ENCODE peak calls at places on chromosomes 5 and 9, in four cellular contexts. One of them, this sample, is unnamed.

GRCh38 chr9:127788337-127789011 is 2.6 kb downstream of the CDK9 start:
- DNase-seq in lower lobe of right lung: no peak
- DNase-seq in CD4-positive, CD25-positive, alpha-beta regulatory T cell: no peak
- DNase-seq in heart left ventricle: no peak
- DNase-seq in this sample: no peak

GRCh38 chr9:33277484-33277883 is 12.6 kb downstream of the CHMP5 start:
- DNase-seq in heart left ventricle: no peak
- DNase-seq in lower lobe of right lung: no peak
- DNase-seq in CD4-positive, CD25-positive, alpha-beta regulatory T cell: no peak
- DNase-seq in this sample: no peak

GRCh38 chr9:16396389-16396788 is 474.1 kb downstream of the BNC2 start:
- DNase-seq in lower lobe of right lung: no peak
- DNase-seq in heart left ventricle: no peak
- DNase-seq in CD4-positive, CD25-positive, alpha-beta regulatory T cell: no peak
- DNase-seq in this sample: no peak

GRCh38 chr9:90787771-90788460 is 13.7 kb upstream of the SYK start:
- DNase-seq in heart left ventricle: no peak
- DNase-seq in CD4-positive, CD25-positive, alpha-beta regulatory T cell: no peak
- DNase-seq in lower lobe of right lung: no peak
- DNase-seq in this sample: no peak

GRCh38 chr9:70101265-70101664 is 57.6 kb downstream of the MAMDC2 start:
- DNase-seq in lower lobe of right lung: no peak
- DNase-seq in heart left ventricle: no peak
- DNase-seq in CD4-positive, CD25-positive, alpha-beta regulatory T cell: no peak
- DNase-seq in this sample: no peak

GRCh38 chr5:150762216-150762615 is 3.4 kb upstream of the DCTN4 start:
- DNase-seq in CD4-positive, CD25-positive, alpha-beta regulatory T cell: no peak
- DNase-seq in lower lobe of right lung: no peak
- DNase-seq in heart left ventricle: no peak
- DNase-seq in this sample: no peak

GRCh38 chr5:3980146-3980545 is 384.5 kb downstream of the IRX1 start:
- DNase-seq in CD4-positive, CD25-positive, alpha-beta regulatory T cell: no peak
- DNase-seq in heart left ventricle: no peak
- DNase-seq in lower lobe of right lung: no peak
- DNase-seq in this sample: no peak

GRCh38 chr5:139190125-139190524 is 8.0 kb downstream of the SIL1 start:
- DNase-seq in CD4-positive, CD25-positive, alpha-beta regulatory T cell: no peak
- DNase-seq in lower lobe of right lung: no peak
- DNase-seq in heart left ventricle: no peak
- DNase-seq in this sample: no peak

GRCh38 chr5:17405976-17406876 is 91.8 kb upstream of the TAF11L2 start:
- DNase-seq in lower lobe of right lung: no peak
- DNase-seq in CD4-positive, CD25-positive, alpha-beta regulatory T cell: no peak
- DNase-seq in heart left ventricle: no peak
- DNase-seq in this sample: no peak

GRCh38 chr5:108260105-108260857 is 121.6 kb downstream of the FBXL17 start:
- DNase-seq in CD4-positive, CD25-positive, alpha-beta regulatory T cell: peak
- DNase-seq in lower lobe of right lung: peak
- DNase-seq in heart left ventricle: peak
- DNase-seq in this sample: peak

GRCh38 chr5:54186912-54187445 is 123.4 kb downstream of the ARL15 start:
- DNase-seq in heart left ventricle: peak
- DNase-seq in lower lobe of right lung: no peak
- DNase-seq in CD4-positive, CD25-positive, alpha-beta regulatory T cell: no peak
- DNase-seq in this sample: no peak

GRCh38 chr5:140806834-140807775 is at the start of gene PCDHA4:
- DNase-seq in heart left ventricle: no peak
- DNase-seq in lower lobe of right lung: no peak
- DNase-seq in CD4-positive, CD25-positive, alpha-beta regulatory T cell: no peak
- DNase-seq in this sample: no peak

GRCh38 chr5:132747064-132747692 is at the start of gene CCNI2:
- DNase-seq in CD4-positive, CD25-positive, alpha-beta regulatory T cell: peak
- DNase-seq in heart left ventricle: no peak
- DNase-seq in lower lobe of right lung: peak
- DNase-seq in this sample: peak

GRCh38 chr9:36213989-36214388 is 23.3 kb downstream of the CLTA start:
- DNase-seq in CD4-positive, CD25-positive, alpha-beta regulatory T cell: no peak
- DNase-seq in heart left ventricle: no peak
- DNase-seq in lower lobe of right lung: no peak
- DNase-seq in this sample: no peak

GRCh38 chr5:178551059-178551458 is 39.1 kb downstream of the COL23A1 start:
- DNase-seq in lower lobe of right lung: no peak
- DNase-seq in heart left ventricle: no peak
- DNase-seq in CD4-positive, CD25-positive, alpha-beta regulatory T cell: no peak
- DNase-seq in this sample: no peak

GRCh38 chr9:88808019-88808656 is 183.1 kb upstream of the S1PR3 start:
- DNase-seq in CD4-positive, CD25-positive, alpha-beta regulatory T cell: no peak
- DNase-seq in heart left ventricle: no peak
- DNase-seq in lower lobe of right lung: no peak
- DNase-seq in this sample: no peak

DNA sequence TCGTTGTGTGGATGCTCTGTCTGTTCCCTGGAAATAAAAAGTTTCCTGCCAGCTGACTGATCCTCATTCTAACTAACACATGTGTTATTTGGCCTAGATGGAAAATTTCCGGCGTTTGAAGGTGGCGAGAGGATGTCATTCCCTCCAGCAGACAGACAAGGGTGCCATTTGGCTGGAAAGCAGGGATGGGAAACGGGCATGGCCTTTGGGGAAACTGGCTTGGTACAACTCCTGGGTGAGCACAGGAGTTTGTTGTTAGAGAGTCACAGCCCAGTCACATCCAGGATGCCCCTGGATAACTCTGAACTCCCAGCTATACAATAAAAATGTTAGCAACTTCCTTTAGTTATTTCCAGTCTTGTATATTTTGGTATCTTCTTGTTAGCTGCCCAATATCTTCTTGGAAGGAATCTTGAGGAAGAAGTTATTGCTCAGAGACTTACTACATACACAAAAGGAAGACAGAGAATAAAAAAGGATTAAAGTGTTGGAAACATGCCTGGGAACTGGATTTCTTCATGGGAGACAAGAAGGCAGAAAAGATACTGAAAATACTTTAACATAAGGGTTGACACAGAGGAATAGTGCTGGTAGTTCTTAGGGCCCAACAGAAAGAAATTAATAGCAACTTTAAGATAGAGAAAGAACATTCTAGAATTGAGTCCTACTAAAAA is 41.9 kb downstream of the TEK start:
- DNase-seq in CD4-positive, CD25-positive, alpha-beta regulatory T cell: no peak
- DNase-seq in heart left ventricle: no peak
- DNase-seq in lower lobe of right lung: no peak
- DNase-seq in this sample: no peak
- H3K27ac ChIP-seq in CD4-positive, CD25-positive, alpha-beta regulatory T cell: no peak
- H3K27ac ChIP-seq in heart left ventricle: no peak
- H3K27ac ChIP-seq in lower lobe of right lung: no peak
- H3K27ac ChIP-seq in this sample: no peak

GRCh38 chr9:93196095-93197055 is 12.4 kb downstream of the WNK2 start:
- DNase-seq in heart left ventricle: no peak
- DNase-seq in lower lobe of right lung: peak
- DNase-seq in CD4-positive, CD25-positive, alpha-beta regulatory T cell: no peak
- DNase-seq in this sample: no peak
- H3K27ac ChIP-seq in heart left ventricle: no peak
- H3K27ac ChIP-seq in lower lobe of right lung: no peak
- H3K27ac ChIP-seq in CD4-positive, CD25-positive, alpha-beta regulatory T cell: no peak
- H3K27ac ChIP-seq in this sample: no peak

GRCh38 chr9:76912631-76913275 is 6.8 kb upstream of the PRUNE2 start:
- DNase-seq in heart left ventricle: no peak
- DNase-seq in CD4-positive, CD25-positive, alpha-beta regulatory T cell: no peak
- DNase-seq in lower lobe of right lung: no peak
- DNase-seq in this sample: no peak

GRCh38 chr9:76910861-76911260 is 4.9 kb upstream of the PRUNE2 start:
- DNase-seq in CD4-positive, CD25-positive, alpha-beta regulatory T cell: no peak
- DNase-seq in lower lobe of right lung: no peak
- DNase-seq in heart left ventricle: no peak
- DNase-seq in this sample: no peak

GRCh38 chr9:76911971-76912370 is 6.1 kb upstream of the PRUNE2 start:
- DNase-seq in heart left ventricle: no peak
- DNase-seq in lower lobe of right lung: no peak
- DNase-seq in CD4-positive, CD25-positive, alpha-beta regulatory T cell: no peak
- DNase-seq in this sample: no peak

GRCh38 chr9:76916231-76916630 is 10.3 kb upstream of the PRUNE2 start:
- DNase-seq in lower lobe of right lung: no peak
- DNase-seq in CD4-positive, CD25-positive, alpha-beta regulatory T cell: no peak
- DNase-seq in heart left ventricle: no peak
- DNase-seq in this sample: no peak

DNA sequence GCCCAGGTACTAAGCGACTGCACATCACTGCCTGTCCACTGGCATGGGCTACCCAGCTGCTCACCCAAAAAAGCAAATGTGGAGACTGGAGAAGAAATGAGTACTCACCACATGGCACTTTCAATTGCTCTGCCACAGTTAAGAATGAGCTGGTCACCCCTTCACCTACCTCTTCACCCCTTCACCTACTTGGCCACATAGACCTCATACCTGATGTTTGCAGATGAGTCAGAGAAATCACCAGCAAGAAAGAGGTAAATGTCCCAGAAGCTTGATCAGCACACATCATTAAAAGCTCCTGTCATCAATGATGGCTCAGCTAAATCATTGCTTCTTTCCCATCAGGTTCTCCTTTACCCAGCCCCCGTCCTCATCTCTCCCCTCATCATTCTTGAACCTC is 7.6 kb upstream of the PRUNE2 start:
- DNase-seq in lower lobe of right lung: no peak
- DNase-seq in heart left ventricle: no peak
- DNase-seq in CD4-positive, CD25-positive, alpha-beta regulatory T cell: no peak
- DNase-seq in this sample: no peak
- H3K27ac ChIP-seq in lower lobe of right lung: no peak
- H3K27ac ChIP-seq in heart left ventricle: no peak
- H3K27ac ChIP-seq in CD4-positive, CD25-positive, alpha-beta regulatory T cell: no peak
- H3K27ac ChIP-seq in this sample: no peak

GRCh38 chr9:12808569-12808968 is 33.7 kb downstream of the LURAP1L start:
- DNase-seq in CD4-positive, CD25-positive, alpha-beta regulatory T cell: no peak
- DNase-seq in lower lobe of right lung: no peak
- DNase-seq in heart left ventricle: no peak
- DNase-seq in this sample: no peak
- H3K27ac ChIP-seq in CD4-positive, CD25-positive, alpha-beta regulatory T cell: no peak
- H3K27ac ChIP-seq in lower lobe of right lung: no peak
- H3K27ac ChIP-seq in heart left ventricle: no peak
- H3K27ac ChIP-seq in this sample: no peak

GRCh38 chr9:77750981-77751340 is 102.8 kb upstream of the GNA14 start:
- DNase-seq in CD4-positive, CD25-positive, alpha-beta regulatory T cell: no peak
- DNase-seq in lower lobe of right lung: no peak
- DNase-seq in heart left ventricle: no peak
- DNase-seq in this sample: no peak
- H3K27ac ChIP-seq in CD4-positive, CD25-positive, alpha-beta regulatory T cell: no peak
- H3K27ac ChIP-seq in lower lobe of right lung: no peak
- H3K27ac ChIP-seq in heart left ventricle: no peak
- H3K27ac ChIP-seq in this sample: no peak

GRCh38 chr5:137412136-137412535 is 87.0 kb downstream of the SPOCK1 start:
- DNase-seq in lower lobe of right lung: no peak
- DNase-seq in heart left ventricle: no peak
- DNase-seq in CD4-positive, CD25-positive, alpha-beta regulatory T cell: no peak
- DNase-seq in this sample: no peak
- H3K27ac ChIP-seq in lower lobe of right lung: no peak
- H3K27ac ChIP-seq in heart left ventricle: no peak
- H3K27ac ChIP-seq in CD4-positive, CD25-positive, alpha-beta regulatory T cell: no peak
- H3K27ac ChIP-seq in this sample: no peak

GRCh38 chr9:134383148-134383547 is 56.9 kb downstream of the RXRA start:
- DNase-seq in heart left ventricle: no peak
- DNase-seq in lower lobe of right lung: no peak
- DNase-seq in CD4-positive, CD25-positive, alpha-beta regulatory T cell: no peak
- DNase-seq in this sample: no peak

GRCh38 chr9:134381262-134381661 is 55.0 kb downstream of the RXRA start:
- DNase-seq in heart left ventricle: no peak
- DNase-seq in CD4-positive, CD25-positive, alpha-beta regulatory T cell: no peak
- DNase-seq in lower lobe of right lung: no peak
- DNase-seq in this sample: no peak

GRCh38 chr9:134384811-134385479 is 58.7 kb downstream of the RXRA start:
- DNase-seq in heart left ventricle: no peak
- DNase-seq in lower lobe of right lung: no peak
- DNase-seq in CD4-positive, CD25-positive, alpha-beta regulatory T cell: no peak
- DNase-seq in this sample: no peak

GRCh38 chr9:134381671-134382505 is 55.6 kb downstream of the RXRA start:
- DNase-seq in heart left ventricle: peak
- DNase-seq in lower lobe of right lung: peak
- DNase-seq in CD4-positive, CD25-positive, alpha-beta regulatory T cell: peak
- DNase-seq in this sample: no peak

GRCh38 chr9:134382733-134383132 is 56.5 kb downstream of the RXRA start:
- DNase-seq in CD4-positive, CD25-positive, alpha-beta regulatory T cell: no peak
- DNase-seq in heart left ventricle: no peak
- DNase-seq in lower lobe of right lung: no peak
- DNase-seq in this sample: no peak
- H3K27ac ChIP-seq in CD4-positive, CD25-positive, alpha-beta regulatory T cell: peak
- H3K27ac ChIP-seq in heart left ventricle: no peak
- H3K27ac ChIP-seq in lower lobe of right lung: no peak
- H3K27ac ChIP-seq in this sample: no peak